ENCODE peak calls at places on chromosomes 12 and 14, in eight cellular contexts. One of them, this sample, is unnamed.

GRCh38 chr14:80584638-80585505 is 356.7 kb downstream of the CEP128 start:
- DNase-seq in H4: no peak
- DNase-seq in fibroblast of gingiva: no peak
- DNase-seq in heart right ventricle: no peak
- DNase-seq in NCI-H510A: no peak
- DNase-seq in stomach: no peak
- DNase-seq in pancreas: no peak
- DNase-seq in stimulated activated CD8-positive, alpha-beta memory T cell treated with anti-CD3 and anti-CD28 coated beads, Interleukin-15, amount 100 ng/mL, for 1 hour: no peak
- DNase-seq in this sample: no peak

GRCh38 chr14:106586098-106586704 is 1059.8 kb downstream of the TMEM121 start:
- DNase-seq in NCI-H510A: no peak
- DNase-seq in stimulated activated CD8-positive, alpha-beta memory T cell treated with anti-CD3 and anti-CD28 coated beads, Interleukin-15, amount 100 ng/mL, for 1 hour: peak
- DNase-seq in pancreas: peak
- DNase-seq in H4: no peak
- DNase-seq in stomach: peak
- DNase-seq in fibroblast of gingiva: no peak
- DNase-seq in heart right ventricle: no peak
- DNase-seq in this sample: peak

GRCh38 chr12:113227169-113227568 is 5.9 kb downstream of the TPCN1 start:
- DNase-seq in pancreas: no peak
- DNase-seq in NCI-H510A: no peak
- DNase-seq in heart right ventricle: peak
- DNase-seq in H4: no peak
- DNase-seq in stomach: no peak
- DNase-seq in stimulated activated CD8-positive, alpha-beta memory T cell treated with anti-CD3 and anti-CD28 coated beads, Interleukin-15, amount 100 ng/mL, for 1 hour: no peak
- DNase-seq in fibroblast of gingiva: peak
- DNase-seq in this sample: no peak

GRCh38 chr14:24264298-24264697 is 1.3 kb upstream of the TGM1 start:
- DNase-seq in pancreas: no peak
- DNase-seq in stomach: no peak
- DNase-seq in H4: no peak
- DNase-seq in stimulated activated CD8-positive, alpha-beta memory T cell treated with anti-CD3 and anti-CD28 coated beads, Interleukin-15, amount 100 ng/mL, for 1 hour: no peak
- DNase-seq in fibroblast of gingiva: no peak
- DNase-seq in heart right ventricle: no peak
- DNase-seq in NCI-H510A: no peak
- DNase-seq in this sample: no peak

GRCh38 chr14:49933704-49934103 is 40.8 kb downstream of the ARF6 start:
- DNase-seq in heart right ventricle: no peak
- DNase-seq in stimulated activated CD8-positive, alpha-beta memory T cell treated with anti-CD3 and anti-CD28 coated beads, Interleukin-15, amount 100 ng/mL, for 1 hour: no peak
- DNase-seq in stomach: no peak
- DNase-seq in pancreas: no peak
- DNase-seq in H4: no peak
- DNase-seq in fibroblast of gingiva: no peak
- DNase-seq in NCI-H510A: no peak
- DNase-seq in this sample: no peak

GRCh38 chr12:1970331-1970900 is 33.8 kb downstream of the DCP1B start:
- DNase-seq in stomach: no peak
- DNase-seq in NCI-H510A: no peak
- DNase-seq in pancreas: no peak
- DNase-seq in H4: no peak
- DNase-seq in heart right ventricle: peak
- DNase-seq in stimulated activated CD8-positive, alpha-beta memory T cell treated with anti-CD3 and anti-CD28 coated beads, Interleukin-15, amount 100 ng/mL, for 1 hour: no peak
- DNase-seq in fibroblast of gingiva: no peak
- DNase-seq in this sample: no peak

GRCh38 chr14:102768223-102769048 is 8.8 kb upstream of the TRAF3 start:
- DNase-seq in H4: no peak
- DNase-seq in stomach: no peak
- DNase-seq in NCI-H510A: no peak
- DNase-seq in fibroblast of gingiva: no peak
- DNase-seq in pancreas: no peak
- DNase-seq in heart right ventricle: no peak
- DNase-seq in stimulated activated CD8-positive, alpha-beta memory T cell treated with anti-CD3 and anti-CD28 coated beads, Interleukin-15, amount 100 ng/mL, for 1 hour: no peak
- DNase-seq in this sample: no peak

GRCh38 chr14:57089901-57090300 is 178.8 kb downstream of the EXOC5 start:
- DNase-seq in pancreas: no peak
- DNase-seq in H4: no peak
- DNase-seq in stimulated activated CD8-positive, alpha-beta memory T cell treated with anti-CD3 and anti-CD28 coated beads, Interleukin-15, amount 100 ng/mL, for 1 hour: no peak
- DNase-seq in stomach: no peak
- DNase-seq in heart right ventricle: no peak
- DNase-seq in NCI-H510A: no peak
- DNase-seq in fibroblast of gingiva: no peak
- DNase-seq in this sample: no peak

GRCh38 chr12:19382563-19382962 is 56.7 kb upstream of the AEBP2 start:
- DNase-seq in pancreas: no peak
- DNase-seq in H4: no peak
- DNase-seq in stimulated activated CD8-positive, alpha-beta memory T cell treated with anti-CD3 and anti-CD28 coated beads, Interleukin-15, amount 100 ng/mL, for 1 hour: no peak
- DNase-seq in heart right ventricle: no peak
- DNase-seq in NCI-H510A: no peak
- DNase-seq in fibroblast of gingiva: no peak
- DNase-seq in stomach: peak
- DNase-seq in this sample: no peak

GRCh38 chr12:70507442-70507841 is 129.8 kb downstream of the PTPRB start:
- DNase-seq in stomach: no peak
- DNase-seq in pancreas: no peak
- DNase-seq in fibroblast of gingiva: no peak
- DNase-seq in heart right ventricle: no peak
- DNase-seq in H4: peak
- DNase-seq in NCI-H510A: no peak
- DNase-seq in stimulated activated CD8-positive, alpha-beta memory T cell treated with anti-CD3 and anti-CD28 coated beads, Interleukin-15, amount 100 ng/mL, for 1 hour: no peak
- DNase-seq in this sample: no peak

GRCh38 chr12:117192057-117192456 is 1.8 kb upstream of the FBXO21 start:
- DNase-seq in heart right ventricle: no peak
- DNase-seq in stimulated activated CD8-positive, alpha-beta memory T cell treated with anti-CD3 and anti-CD28 coated beads, Interleukin-15, amount 100 ng/mL, for 1 hour: no peak
- DNase-seq in NCI-H510A: peak
- DNase-seq in H4: no peak
- DNase-seq in stomach: peak
- DNase-seq in fibroblast of gingiva: no peak
- DNase-seq in pancreas: no peak
- DNase-seq in this sample: no peak

GRCh38 chr14:94123868-94124267 is 5.5 kb downstream of the IFI27L2 start:
- DNase-seq in stimulated activated CD8-positive, alpha-beta memory T cell treated with anti-CD3 and anti-CD28 coated beads, Interleukin-15, amount 100 ng/mL, for 1 hour: no peak
- DNase-seq in H4: no peak
- DNase-seq in NCI-H510A: no peak
- DNase-seq in pancreas: no peak
- DNase-seq in stomach: peak
- DNase-seq in fibroblast of gingiva: no peak
- DNase-seq in heart right ventricle: no peak
- DNase-seq in this sample: no peak

GRCh38 chr12:40622246-40622838 is 69.9 kb upstream of the CNTN1 start:
- DNase-seq in H4: peak
- DNase-seq in heart right ventricle: peak
- DNase-seq in stomach: peak
- DNase-seq in stimulated activated CD8-positive, alpha-beta memory T cell treated with anti-CD3 and anti-CD28 coated beads, Interleukin-15, amount 100 ng/mL, for 1 hour: no peak
- DNase-seq in pancreas: peak
- DNase-seq in fibroblast of gingiva: peak
- DNase-seq in NCI-H510A: no peak
- DNase-seq in this sample: no peak

GRCh38 chr14:64410084-64410774 is 22.1 kb downstream of the MTHFD1 start:
- DNase-seq in fibroblast of gingiva: peak
- DNase-seq in stomach: no peak
- DNase-seq in heart right ventricle: no peak
- DNase-seq in stimulated activated CD8-positive, alpha-beta memory T cell treated with anti-CD3 and anti-CD28 coated beads, Interleukin-15, amount 100 ng/mL, for 1 hour: no peak
- DNase-seq in pancreas: no peak
- DNase-seq in NCI-H510A: no peak
- DNase-seq in H4: peak
- DNase-seq in this sample: no peak

GRCh38 chr12:31958601-31959000 is 614 bp upstream of the RESF1 start:
- DNase-seq in fibroblast of gingiva: no peak
- DNase-seq in pancreas: no peak
- DNase-seq in H4: no peak
- DNase-seq in heart right ventricle: no peak
- DNase-seq in stimulated activated CD8-positive, alpha-beta memory T cell treated with anti-CD3 and anti-CD28 coated beads, Interleukin-15, amount 100 ng/mL, for 1 hour: no peak
- DNase-seq in stomach: no peak
- DNase-seq in NCI-H510A: no peak
- DNase-seq in this sample: no peak

GRCh38 chr12:132389526-132390286 is 60.3 kb upstream of the GALNT9 start:
- DNase-seq in fibroblast of gingiva: no peak
- DNase-seq in H4: no peak
- DNase-seq in pancreas: no peak
- DNase-seq in NCI-H510A: no peak
- DNase-seq in heart right ventricle: no peak
- DNase-seq in stomach: no peak
- DNase-seq in stimulated activated CD8-positive, alpha-beta memory T cell treated with anti-CD3 and anti-CD28 coated beads, Interleukin-15, amount 100 ng/mL, for 1 hour: no peak
- DNase-seq in this sample: no peak

GRCh38 chr12:8532045-8532444 is 8.7 kb downstream of the CLEC4E start:
- DNase-seq in stomach: no peak
- DNase-seq in pancreas: no peak
- DNase-seq in heart right ventricle: no peak
- DNase-seq in H4: no peak
- DNase-seq in stimulated activated CD8-positive, alpha-beta memory T cell treated with anti-CD3 and anti-CD28 coated beads, Interleukin-15, amount 100 ng/mL, for 1 hour: no peak
- DNase-seq in fibroblast of gingiva: no peak
- DNase-seq in NCI-H510A: no peak
- DNase-seq in this sample: no peak

GRCh38 chr12:47896633-47897032 is 8.2 kb downstream of the VDR start:
- DNase-seq in fibroblast of gingiva: no peak
- DNase-seq in NCI-H510A: no peak
- DNase-seq in stomach: no peak
- DNase-seq in H4: peak
- DNase-seq in pancreas: peak
- DNase-seq in heart right ventricle: no peak
- DNase-seq in stimulated activated CD8-positive, alpha-beta memory T cell treated with anti-CD3 and anti-CD28 coated beads, Interleukin-15, amount 100 ng/mL, for 1 hour: no peak
- DNase-seq in this sample: no peak

GRCh38 chr14:34981743-34982420 is 910 bp upstream of the SRP54 start:
- DNase-seq in pancreas: peak
- DNase-seq in fibroblast of gingiva: no peak
- DNase-seq in H4: peak
- DNase-seq in heart right ventricle: peak
- DNase-seq in stomach: no peak
- DNase-seq in stimulated activated CD8-positive, alpha-beta memory T cell treated with anti-CD3 and anti-CD28 coated beads, Interleukin-15, amount 100 ng/mL, for 1 hour: no peak
- DNase-seq in NCI-H510A: no peak
- DNase-seq in this sample: peak

This sample was measured in central memory CD8-positive, alpha-beta T cell.